ENCODE peak calls at places on chromosomes 5 and 9, in eight cellular contexts. J is uterus, K is stomach, R is kidney, B is A549, Y is left ventricle myocardium inferior, M is HCT116, L is pancreas. C is an unnamed sample.

GRCh38 chr9:98228392-98229089 is 26.9 kb downstream of the TBC1D2 start:
- DNase-seq in M (no peak), B (no peak), L (no peak), Y (no peak), R (no peak), K (no peak), J (no peak), C (no peak)

GRCh38 chr9:131420913-131421312 is 27.0 kb downstream of the PRRC2B start:
- DNase-seq in L (no peak), B (no peak), Y (no peak), J (no peak), M (no peak), R (no peak), K (no peak), C (no peak)

GRCh38 chr5:169280696-169281095 is 20.2 kb downstream of the SLIT3 start:
- DNase-seq in M (no peak), K (no peak), J (no peak), Y (no peak), B (no peak), R (no peak), L (no peak), C (no peak)

GRCh38 chr5:123044926-123045617 is 8.5 kb upstream of the PPIC start:
- DNase-seq in R (no peak), J (no peak), K (no peak), M (no peak), B (no peak), Y (no peak), L (no peak), C (no peak)

GRCh38 chr5:146344155-146345118 is 5.8 kb downstream of the POU4F3 start:
- DNase-seq in Y (no peak), K (no peak), B (no peak), J (no peak), R (no peak), L (no peak), M (no peak), C (no peak)

GRCh38 chr5:120231563-120231962 is 232.5 kb upstream of the PRR16 start:
- DNase-seq in L (no peak), R (no peak), Y (no peak), B (no peak), K (no peak), M (no peak), J (no peak), C (no peak)

GRCh38 chr9:93295031-93295430 is 111.1 kb downstream of the WNK2 start:
- DNase-seq in Y (no peak), L (no peak), B (no peak), J (peak), K (no peak), M (no peak), R (peak), C (peak)

GRCh38 chr5:1215320-1216096 is 9.7 kb upstream of the SLC6A18 start:
- DNase-seq in R (peak), M (no peak), Y (no peak), B (no peak), K (no peak), L (no peak), J (no peak), C (no peak)

GRCh38 chr5:109981979-109982378 is 292.3 kb downstream of the MAN2A1 start:
- DNase-seq in L (no peak), M (no peak), Y (no peak), J (no peak), K (no peak), R (no peak), B (no peak), C (no peak)

GRCh38 chr9:37511006-37511714 is 25.4 kb downstream of the POLR1E start:
- DNase-seq in L (no peak), Y (no peak), B (no peak), K (no peak), J (no peak), M (peak), R (no peak), C (no peak)

GRCh38 chr5:79512692-79513518 is 1.0 kb downstream of the HOMER1 start:
- DNase-seq in L (no peak), K (no peak), R (no peak), M (no peak), B (peak), Y (no peak), J (no peak), C (no peak)

GRCh38 chr9:113593682-113594281 is 130.3 kb downstream of the RGS3 start:
- DNase-seq in L (peak), M (peak), R (peak), Y (peak), B (peak), J (peak), K (peak), C (peak)

GRCh38 chr5:106135473-106135872 is 1535.3 kb downstream of the EFNA5 start:
- DNase-seq in M (no peak), J (no peak), B (no peak), L (no peak), K (no peak), Y (no peak), R (no peak), C (no peak)

GRCh38 chr9:134434896-134435506 is 108.7 kb downstream of the RXRA start:
- DNase-seq in K (peak), M (no peak), Y (peak), R (peak), B (peak), L (peak), J (peak), C (peak)

GRCh38 chr5:106121972-106122605 is 1548.6 kb downstream of the EFNA5 start:
- DNase-seq in B (peak), K (peak), L (peak), M (peak), J (no peak), R (no peak), Y (no peak), C (no peak)

GRCh38 chr5:138246822-138247221 is 27.6 kb downstream of the GFRA3 start:
- DNase-seq in L (no peak), J (no peak), R (no peak), Y (no peak), K (no peak), B (no peak), M (no peak), C (no peak)

GRCh38 chr9:102087141-102087540 is 348.7 kb upstream of the GRIN3A start:
- DNase-seq in M (no peak), K (no peak), R (no peak), L (no peak), Y (no peak), J (no peak), B (no peak), C (no peak)

GRCh38 chr5:179258922-179259730 is 86.1 kb downstream of the ADAMTS2 start:
- DNase-seq in R (peak), J (peak), K (peak), B (no peak), M (no peak), Y (no peak), L (no peak), C (peak)

GRCh38 chr9:111008148-111009075 is 29.9 kb downstream of the LPAR1 start:
- DNase-seq in K (no peak), L (no peak), B (no peak), Y (no peak), J (no peak), R (no peak), M (no peak), C (no peak)

GRCh38 chr9:27338527-27338903 is 41.6 kb upstream of the EQTN start:
- DNase-seq in B (no peak), J (no peak), K (no peak), Y (no peak), R (no peak), L (no peak), M (no peak), C (no peak)

GRCh38 chr9:124284940-124285441 is 27.2 kb downstream of the NEK6 start:
- DNase-seq in K (no peak), J (peak), R (no peak), L (no peak), B (no peak), Y (peak), M (no peak), C (peak)

GRCh38 chr9:124214116-124214515 is 43.6 kb upstream of the NEK6 start:
- DNase-seq in L (no peak), Y (no peak), K (peak), B (no peak), R (no peak), M (no peak), J (no peak), C (no peak)

GRCh38 chr9:38371495-38371894 is 21.0 kb upstream of the ALDH1B1 start:
- DNase-seq in B (peak), Y (no peak), L (peak), M (peak), K (peak), R (no peak), J (peak), C (no peak)

GRCh38 chr9:83307051-83307724 is 231.0 kb downstream of the FRMD3 start:
- DNase-seq in B (no peak), R (no peak), J (no peak), Y (no peak), L (no peak), K (no peak), M (no peak), C (no peak)

GRCh38 chr9:134556531-134557068 is 85.0 kb upstream of the COL5A1 start:
- DNase-seq in R (peak), M (no peak), J (peak), Y (no peak), K (no peak), L (no peak), B (no peak), C (no peak)

GRCh38 chr5:88663793-88664216 is 219.2 kb downstream of the MEF2C start:
- DNase-seq in M (no peak), R (no peak), Y (no peak), K (no peak), J (no peak), B (no peak), L (no peak), C (no peak)

GRCh38 chr5:178372091-178372695 is 139.6 kb upstream of the PHYKPL start:
- DNase-seq in Y (no peak), L (no peak), J (no peak), B (no peak), R (peak), M (no peak), K (no peak), C (no peak)

GRCh38 chr5:171764265-171764664 is 21.4 kb upstream of the SMIM23 start:
- DNase-seq in J (no peak), M (no peak), R (no peak), B (no peak), K (no peak), L (no peak), Y (no peak), C (no peak)

GRCh38 chr5:36305571-36306326 is 4.0 kb upstream of the RANBP3L start:
- DNase-seq in L (peak), J (peak), M (peak), K (peak), R (peak), B (no peak), Y (peak), C (peak)

GRCh38 chr5:103364074-103364473 is 105.5 kb downstream of the MACIR start:
- DNase-seq in K (no peak), M (no peak), B (no peak), L (no peak), Y (no peak), J (no peak), R (no peak), C (no peak)

GRCh38 chr5:138603521-138603920 is 28.3 kb upstream of the HSPA9 start:
- DNase-seq in M (no peak), L (no peak), B (no peak), Y (no peak), R (no peak), J (no peak), K (no peak), C (no peak)

GRCh38 chr5:37721447-37721871 is 118.4 kb downstream of the GDNF start:
- DNase-seq in J (no peak), L (no peak), R (no peak), B (no peak), Y (no peak), M (no peak), K (no peak), C (no peak)

GRCh38 chr9:133632806-133633680 is 3.1 kb upstream of the DBH start:
- DNase-seq in Y (no peak), K (no peak), M (no peak), B (no peak), L (no peak), J (no peak), R (peak), C (no peak)

GRCh38 chr5:60675286-60675685 is 24.7 kb downstream of the DEPDC1B start:
- DNase-seq in J (no peak), B (no peak), L (no peak), M (no peak), K (no peak), R (no peak), Y (no peak), C (no peak)

GRCh38 chr9:89468271-89468960 is 29.5 kb downstream of the SEMA4D start:
- DNase-seq in K (no peak), M (no peak), J (no peak), Y (no peak), L (no peak), B (no peak), R (no peak), C (no peak)

GRCh38 chr9:16371306-16371705 is 499.2 kb downstream of the BNC2 start:
- DNase-seq in R (no peak), L (no peak), Y (no peak), M (no peak), J (no peak), B (no peak), K (no peak), C (no peak)

GRCh38 chr9:98533866-98534265 is 174.9 kb downstream of the GABBR2 start:
- DNase-seq in L (no peak), K (no peak), J (no peak), B (no peak), Y (no peak), R (no peak), M (no peak), C (no peak)

GRCh38 chr5:171251519-171251918 is 57.5 kb upstream of the TLX3 start:
- DNase-seq in J (no peak), B (no peak), M (no peak), K (no peak), Y (no peak), L (no peak), R (no peak), C (no peak)

GRCh38 chr5:69038539-69038938 is 55.3 kb upstream of the SLC30A5 start:
- DNase-seq in B (no peak), M (no peak), L (no peak), J (no peak), Y (no peak), R (no peak), K (no peak), C (no peak)

GRCh38 chr5:78407458-78407857 is 47.0 kb downstream of the SCAMP1 start:
- DNase-seq in L (no peak), J (no peak), B (no peak), M (no peak), K (no peak), R (no peak), Y (no peak), C (no peak)
- H3K27ac ChIP-seq in L (no peak), J (no peak), B (no peak), M (no peak), K (no peak), R (no peak), Y (no peak), C (no peak)

GRCh38 chr5:154794525-154795234 is 39.5 kb downstream of the LARP1 start:
- DNase-seq in K (no peak), M (no peak), B (no peak), Y (no peak), L (no peak), J (no peak), R (no peak), C (no peak)
- H3K27ac ChIP-seq in K (no peak), M (peak), B (no peak), Y (peak), L (peak), J (peak), R (no peak), C (peak)

DNA sequence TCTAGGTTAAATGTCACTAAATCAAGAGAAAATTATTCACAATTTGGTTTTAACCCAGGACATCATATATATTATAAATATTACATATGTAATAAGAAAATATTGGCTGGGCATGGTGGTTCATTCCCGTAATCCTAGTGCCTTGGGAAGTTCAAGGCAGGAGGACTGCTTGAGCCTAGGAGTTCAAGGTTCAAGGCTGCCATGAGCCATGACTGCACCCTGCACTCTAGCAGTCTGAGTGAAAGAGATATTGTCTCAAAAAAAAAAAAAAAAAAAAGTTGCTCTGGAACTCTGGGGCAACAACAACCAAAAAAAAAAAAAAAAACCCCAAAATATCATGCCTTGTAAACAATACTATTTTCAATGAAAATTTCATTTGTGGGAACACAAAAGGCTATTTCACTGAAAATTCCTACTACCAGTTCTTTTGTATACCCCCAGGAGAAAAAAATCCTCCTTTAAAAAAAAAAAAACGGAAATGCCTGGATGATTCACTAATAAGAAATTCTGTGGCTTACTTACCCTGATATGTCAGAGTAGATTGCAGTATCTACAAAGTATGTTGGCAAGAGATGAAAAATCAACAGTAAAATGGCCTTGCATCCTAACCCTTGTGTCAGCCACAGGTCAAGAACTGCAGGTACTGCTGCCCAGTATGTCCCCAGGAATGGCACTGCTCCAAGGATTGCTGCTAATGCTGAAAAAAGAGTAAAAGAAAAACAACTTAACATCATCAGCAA is 22.6 kb upstream of the CTNNAL1 start:
- DNase-seq in M (peak), R (no peak), L (peak), Y (no peak), K (peak), B (peak), J (peak), C (peak)
- H3K27ac ChIP-seq in M (peak), R (no peak), L (peak), Y (peak), K (peak), B (peak), J (peak), C (peak)

DNA sequence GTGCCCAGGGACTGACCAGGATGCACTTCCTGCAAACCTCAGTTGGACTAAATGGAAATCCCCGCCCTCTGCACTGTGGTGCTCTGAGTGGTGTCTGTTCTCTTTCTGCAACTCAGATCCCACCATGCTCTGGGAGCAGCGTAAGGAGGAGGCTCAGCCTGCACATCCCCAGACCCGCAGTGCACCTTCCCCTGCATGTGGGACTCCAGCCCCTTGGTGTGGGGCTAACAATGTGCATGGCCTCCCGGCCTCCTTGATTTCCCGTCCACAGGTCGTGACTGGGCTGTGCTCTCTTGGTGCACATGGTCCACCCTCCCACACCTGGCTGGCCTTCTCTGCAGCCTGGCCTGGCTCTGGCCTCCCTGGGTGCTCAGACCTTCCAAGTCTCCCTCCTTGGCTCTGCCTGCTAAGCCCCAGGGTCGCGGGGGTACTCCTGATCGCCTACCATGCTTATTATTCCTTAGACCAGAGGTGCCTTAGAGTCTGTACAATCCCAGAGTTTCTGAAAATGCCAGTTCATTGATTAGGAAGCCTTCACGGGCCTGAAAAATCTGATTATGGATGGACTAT is 397.5 kb downstream of the IRX2 start:
- DNase-seq in B (no peak), J (no peak), R (no peak), Y (no peak), L (no peak), K (no peak), M (no peak), C (no peak)
- H3K27ac ChIP-seq in B (no peak), J (no peak), R (no peak), Y (no peak), L (no peak), K (no peak), M (no peak), C (no peak)

GRCh38 chr5:135393691-135394090 is 5.3 kb downstream of the MACROH2A1 start:
- DNase-seq in L (no peak), K (no peak), J (no peak), B (no peak), R (no peak), Y (no peak), M (no peak), C (no peak)

GRCh38 chr5:135395451-135395850 is 3.6 kb downstream of the MACROH2A1 start:
- DNase-seq in B (no peak), R (no peak), Y (no peak), M (no peak), J (no peak), K (no peak), L (no peak), C (no peak)

GRCh38 chr5:135393229-135393628 is 5.8 kb downstream of the MACROH2A1 start:
- DNase-seq in J (no peak), B (no peak), Y (no peak), K (no peak), L (no peak), M (no peak), R (no peak), C (no peak)

GRCh38 chr5:135392256-135392655 is 6.8 kb downstream of the MACROH2A1 start:
- DNase-seq in K (no peak), R (no peak), Y (no peak), B (no peak), L (no peak), M (no peak), J (no peak), C (no peak)

DNA sequence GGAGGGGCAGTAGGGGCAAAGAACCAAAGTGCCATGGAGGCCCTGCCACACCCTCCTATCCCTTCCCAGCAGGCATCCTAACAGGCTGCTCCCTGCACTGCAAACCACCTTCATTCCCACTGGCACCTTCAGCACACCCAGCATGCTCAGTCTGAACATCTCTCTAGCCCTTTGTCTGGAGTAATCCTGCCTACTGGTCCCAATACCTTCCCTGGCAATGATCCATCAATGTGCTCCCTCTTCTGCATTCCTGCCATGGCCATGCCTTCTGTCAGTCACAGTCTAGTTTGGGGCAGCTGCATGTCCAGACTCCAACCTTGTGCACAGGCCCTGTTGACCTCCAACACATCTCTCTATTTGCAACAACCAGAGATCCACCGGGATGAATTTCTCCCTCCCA is 4.9 kb downstream of the MACROH2A1 start:
- DNase-seq in J (no peak), M (no peak), R (no peak), K (no peak), L (no peak), B (no peak), Y (no peak), C (no peak)
- H3K27ac ChIP-seq in J (no peak), M (no peak), R (no peak), K (no peak), L (no peak), B (no peak), Y (peak), C (no peak)

C was measured in ovary.